ENCODE peak calls at places on chromosomes 16 and 17, in four cellular contexts. One of them, this sample, is unnamed.

GRCh38 chr17:7842950-7843535 is 9.0 kb downstream of the KDM6B start:
- DNase-seq in psoas muscle: peak
- DNase-seq in SK-N-SH: no peak
- DNase-seq in heart left ventricle: peak
- DNase-seq in this sample: peak

GRCh38 chr16:86511317-86512161 is 1.2 kb downstream of the FOXF1 start:
- DNase-seq in psoas muscle: peak
- DNase-seq in SK-N-SH: no peak
- DNase-seq in heart left ventricle: no peak
- DNase-seq in this sample: no peak

GRCh38 chr16:67029249-67030096 is 524 bp downstream of the CBFB start:
- DNase-seq in psoas muscle: peak
- DNase-seq in SK-N-SH: peak
- DNase-seq in heart left ventricle: peak
- DNase-seq in this sample: peak

GRCh38 chr17:38444151-38444550 is 15.9 kb downstream of the ARHGAP23 start:
- DNase-seq in psoas muscle: peak
- DNase-seq in SK-N-SH: peak
- DNase-seq in heart left ventricle: peak
- DNase-seq in this sample: peak

GRCh38 chr16:50505714-50506542 is 42.3 kb upstream of the NKD1 start:
- DNase-seq in psoas muscle: no peak
- DNase-seq in SK-N-SH: no peak
- DNase-seq in heart left ventricle: no peak
- DNase-seq in this sample: no peak

GRCh38 chr16:4053663-4054479 is 62.4 kb downstream of the ADCY9 start:
- DNase-seq in psoas muscle: no peak
- DNase-seq in SK-N-SH: no peak
- DNase-seq in heart left ventricle: no peak
- DNase-seq in this sample: no peak

GRCh38 chr16:72847187-72848044 is 200.5 kb downstream of the ZFHX3 start:
- DNase-seq in psoas muscle: no peak
- DNase-seq in SK-N-SH: peak
- DNase-seq in heart left ventricle: peak
- DNase-seq in this sample: no peak

GRCh38 chr17:39757931-39758873 is 20.5 kb downstream of the GRB7 start:
- DNase-seq in psoas muscle: no peak
- DNase-seq in SK-N-SH: no peak
- DNase-seq in heart left ventricle: no peak
- DNase-seq in this sample: no peak

GRCh38 chr16:27242868-27243590 is 25.5 kb downstream of the NSMCE1 start:
- DNase-seq in psoas muscle: peak
- DNase-seq in SK-N-SH: no peak
- DNase-seq in heart left ventricle: peak
- DNase-seq in this sample: no peak

GRCh38 chr17:64357191-64357981 is 33.3 kb downstream of the PECAM1 start:
- DNase-seq in psoas muscle: peak
- DNase-seq in SK-N-SH: no peak
- DNase-seq in heart left ventricle: peak
- DNase-seq in this sample: peak

GRCh38 chr17:71084219-71084618 is 914.9 kb downstream of the KCNJ2 start:
- DNase-seq in psoas muscle: no peak
- DNase-seq in SK-N-SH: peak
- DNase-seq in heart left ventricle: no peak
- DNase-seq in this sample: no peak

GRCh38 chr16:81486555-81487061 is 42.0 kb downstream of the CMIP start:
- DNase-seq in psoas muscle: peak
- DNase-seq in SK-N-SH: no peak
- DNase-seq in heart left ventricle: peak
- DNase-seq in this sample: no peak

GRCh38 chr16:60776311-60776710 is 1259.9 kb downstream of the CDH8 start:
- DNase-seq in psoas muscle: no peak
- DNase-seq in SK-N-SH: no peak
- DNase-seq in heart left ventricle: no peak
- DNase-seq in this sample: no peak

GRCh38 chr16:52256310-52257078 is 290.4 kb downstream of the TOX3 start:
- DNase-seq in psoas muscle: no peak
- DNase-seq in SK-N-SH: no peak
- DNase-seq in heart left ventricle: no peak
- DNase-seq in this sample: no peak

GRCh38 chr16:8928467-8928957 is 35.2 kb downstream of the USP7 start:
- DNase-seq in psoas muscle: no peak
- DNase-seq in SK-N-SH: no peak
- DNase-seq in heart left ventricle: no peak
- DNase-seq in this sample: no peak

GRCh38 chr17:64500487-64500859 is 3.6 kb upstream of the POLG2 start:
- DNase-seq in psoas muscle: no peak
- DNase-seq in SK-N-SH: no peak
- DNase-seq in heart left ventricle: no peak
- DNase-seq in this sample: no peak

GRCh38 chr16:11409398-11409797 is 64.1 kb downstream of the RMI2 start:
- DNase-seq in psoas muscle: no peak
- DNase-seq in SK-N-SH: no peak
- DNase-seq in heart left ventricle: no peak
- DNase-seq in this sample: no peak

GRCh38 chr16:84514874-84515835 is 10.7 kb upstream of the MEAK7 start:
- DNase-seq in psoas muscle: peak
- DNase-seq in SK-N-SH: no peak
- DNase-seq in heart left ventricle: no peak
- DNase-seq in this sample: no peak

GRCh38 chr17:67068999-67069398 is 24.6 kb downstream of the CACNG1 start:
- DNase-seq in psoas muscle: no peak
- DNase-seq in SK-N-SH: no peak
- DNase-seq in heart left ventricle: no peak
- DNase-seq in this sample: no peak

GRCh38 chr16:47848481-47849109 is 307.2 kb downstream of the ABCC12 start:
- DNase-seq in psoas muscle: no peak
- DNase-seq in SK-N-SH: no peak
- DNase-seq in heart left ventricle: no peak
- DNase-seq in this sample: peak

GRCh38 chr17:7443499-7444485 is 1.1 kb upstream of the CHRNB1 start:
- DNase-seq in psoas muscle: no peak
- DNase-seq in SK-N-SH: no peak
- DNase-seq in heart left ventricle: no peak
- DNase-seq in this sample: no peak

GRCh38 chr17:76382803-76383644 is 1.4 kb upstream of the SPHK1 start:
- DNase-seq in psoas muscle: no peak
- DNase-seq in SK-N-SH: peak
- DNase-seq in heart left ventricle: no peak
- DNase-seq in this sample: no peak

GRCh38 chr16:4675864-4676786 is 17.2 kb upstream of the NUDT16L1 start:
- DNase-seq in psoas muscle: no peak
- DNase-seq in SK-N-SH: no peak
- DNase-seq in heart left ventricle: peak
- DNase-seq in this sample: no peak

GRCh38 chr17:47946929-47947397 is 5.6 kb downstream of the PNPO start:
- DNase-seq in psoas muscle: peak
- DNase-seq in SK-N-SH: peak
- DNase-seq in heart left ventricle: peak
- DNase-seq in this sample: peak

GRCh38 chr16:71526111-71526998 is at the start of gene CHST4:
- DNase-seq in psoas muscle: no peak
- DNase-seq in SK-N-SH: no peak
- DNase-seq in heart left ventricle: no peak
- DNase-seq in this sample: no peak

GRCh38 chr16:69930117-69930776 is 20.9 kb upstream of the CLEC18A start:
- DNase-seq in psoas muscle: peak
- DNase-seq in SK-N-SH: peak
- DNase-seq in heart left ventricle: peak
- DNase-seq in this sample: no peak

GRCh38 chr16:86877108-86877507 is 298.8 kb downstream of the FOXL1 start:
- DNase-seq in psoas muscle: no peak
- DNase-seq in SK-N-SH: no peak
- DNase-seq in heart left ventricle: no peak
- DNase-seq in this sample: no peak

GRCh38 chr16:87761020-87761506 is 4.7 kb downstream of the KLHDC4 start:
- DNase-seq in psoas muscle: no peak
- DNase-seq in SK-N-SH: no peak
- DNase-seq in heart left ventricle: no peak
- DNase-seq in this sample: no peak

GRCh38 chr17:8430966-8431365 is 4.7 kb upstream of the NDEL1 start:
- DNase-seq in psoas muscle: peak
- DNase-seq in SK-N-SH: no peak
- DNase-seq in heart left ventricle: peak
- DNase-seq in this sample: no peak

GRCh38 chr16:81688182-81688581 is 90.9 kb upstream of the PLCG2 start:
- DNase-seq in psoas muscle: no peak
- DNase-seq in SK-N-SH: no peak
- DNase-seq in heart left ventricle: no peak
- DNase-seq in this sample: no peak

GRCh38 chr17:2077040-2077439 is 22.1 kb downstream of the HIC1 start:
- DNase-seq in psoas muscle: no peak
- DNase-seq in SK-N-SH: no peak
- DNase-seq in heart left ventricle: no peak
- DNase-seq in this sample: no peak

GRCh38 chr17:2075336-2076056 is 20.6 kb downstream of the HIC1 start:
- DNase-seq in psoas muscle: peak
- DNase-seq in SK-N-SH: peak
- DNase-seq in heart left ventricle: no peak
- DNase-seq in this sample: no peak

GRCh38 chr17:2076461-2076984 is 21.6 kb downstream of the HIC1 start:
- DNase-seq in psoas muscle: no peak
- DNase-seq in SK-N-SH: peak
- DNase-seq in heart left ventricle: no peak
- DNase-seq in this sample: no peak

GRCh38 chr17:2071421-2072281 is 16.7 kb downstream of the HIC1 start:
- DNase-seq in psoas muscle: peak
- DNase-seq in SK-N-SH: no peak
- DNase-seq in heart left ventricle: no peak
- DNase-seq in this sample: no peak

DNA sequence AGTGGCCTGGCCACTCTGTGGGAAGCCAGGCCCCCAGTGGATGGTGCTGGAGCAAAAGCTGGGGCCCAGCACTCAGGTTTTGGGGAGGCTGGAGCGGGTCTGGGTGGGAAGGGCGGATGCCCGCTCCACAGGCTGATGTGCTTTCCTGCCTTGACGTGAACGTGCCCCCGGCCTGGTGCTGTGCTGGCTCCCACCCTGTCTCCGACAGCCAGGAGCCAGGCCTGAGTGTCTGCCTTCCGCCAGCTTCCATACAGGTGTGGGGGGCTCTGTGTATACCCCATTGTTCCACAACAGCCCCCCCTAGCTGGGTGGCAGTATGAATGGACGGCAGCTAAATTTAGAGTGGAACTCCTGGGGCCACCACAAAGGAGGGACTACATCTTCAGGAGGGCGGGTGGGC is 20.0 kb downstream of the HIC1 start:
- DNase-seq in psoas muscle: no peak
- DNase-seq in SK-N-SH: no peak
- DNase-seq in heart left ventricle: no peak
- DNase-seq in this sample: no peak
- H3K27ac ChIP-seq in psoas muscle: peak
- H3K27ac ChIP-seq in SK-N-SH: peak
- H3K27ac ChIP-seq in heart left ventricle: peak
- H3K27ac ChIP-seq in this sample: no peak

DNA sequence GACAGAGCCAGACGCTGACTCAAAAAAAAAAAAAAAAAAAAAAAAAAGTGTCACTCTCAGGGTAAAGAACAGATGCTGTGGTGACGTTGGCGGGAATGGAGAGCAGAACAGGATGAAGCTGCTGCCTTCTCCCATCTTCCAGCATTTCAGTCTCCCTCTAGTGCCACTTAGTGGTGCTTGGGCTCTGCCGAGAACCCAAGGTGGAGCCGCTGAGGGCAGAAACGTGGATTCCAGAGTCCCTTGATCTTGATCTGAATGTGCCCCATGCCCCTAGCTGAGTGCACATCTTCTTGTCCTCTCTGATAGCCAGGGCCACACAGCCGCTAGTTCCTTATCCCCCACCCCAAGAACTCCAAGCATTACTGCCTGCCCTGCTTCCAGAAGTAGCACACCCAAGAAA is 43.2 kb upstream of the FA2H start:
- DNase-seq in psoas muscle: no peak
- DNase-seq in SK-N-SH: no peak
- DNase-seq in heart left ventricle: no peak
- DNase-seq in this sample: no peak
- TF ChIP-seq CTCF in psoas muscle: no peak
- TF ChIP-seq CTCF in SK-N-SH: no peak
- TF ChIP-seq CTCF in heart left ventricle: no peak
- TF ChIP-seq CTCF in this sample: no peak

DNA sequence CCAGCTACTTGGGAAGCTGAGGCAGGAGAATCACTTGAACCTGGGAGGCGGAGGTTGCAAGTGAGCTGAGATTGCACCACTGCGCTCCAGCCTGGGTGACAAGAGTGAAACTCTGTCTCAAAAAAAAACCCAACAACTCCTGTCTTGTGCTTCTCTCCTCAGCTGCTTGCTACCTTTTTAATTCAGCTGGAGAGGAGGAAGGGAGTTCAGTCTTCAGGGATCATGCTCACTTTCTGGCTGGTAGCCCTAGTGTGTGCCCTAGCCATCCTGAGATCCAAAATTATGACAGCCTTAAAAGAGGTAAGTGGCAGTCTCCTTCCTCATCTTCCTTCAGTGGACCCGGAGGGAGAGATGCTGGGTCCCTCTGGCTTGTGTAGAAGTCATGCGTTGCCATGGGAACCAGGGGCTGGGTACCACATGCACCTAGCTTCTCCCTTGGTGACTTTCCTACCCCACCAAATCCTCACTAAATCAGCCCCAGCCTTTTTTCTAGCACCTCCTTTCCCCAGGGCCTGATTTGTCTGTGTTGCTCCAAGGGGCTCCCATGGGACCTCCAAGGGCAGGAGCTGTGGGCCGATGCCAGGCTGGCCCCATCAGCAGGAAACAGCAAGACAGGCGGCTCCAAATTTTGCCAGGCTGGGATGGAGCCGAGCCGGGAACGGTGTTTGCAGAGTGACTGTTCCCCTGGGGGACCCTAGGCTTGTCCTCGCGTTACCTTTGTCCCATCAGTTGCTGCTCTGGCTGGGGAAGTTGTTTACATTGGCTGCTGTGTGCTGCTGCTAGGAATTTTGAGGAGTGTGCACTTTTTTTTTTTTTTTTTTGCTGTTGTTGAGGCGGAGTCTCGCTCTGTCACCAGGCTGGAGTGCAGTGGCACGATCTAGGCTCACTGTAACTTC is 65.2 kb downstream of the ABCC1 start:
- DNase-seq in psoas muscle: peak
- DNase-seq in SK-N-SH: no peak
- DNase-seq in heart left ventricle: peak
- DNase-seq in this sample: no peak
- H3K27ac ChIP-seq in psoas muscle: peak
- H3K27ac ChIP-seq in SK-N-SH: no peak
- H3K27ac ChIP-seq in heart left ventricle: no peak
- H3K27ac ChIP-seq in this sample: no peak

GRCh38 chr17:82078433-82078832 is 12.8 kb upstream of the DUS1L start:
- DNase-seq in psoas muscle: no peak
- DNase-seq in SK-N-SH: no peak
- DNase-seq in heart left ventricle: no peak
- DNase-seq in this sample: no peak

GRCh38 chr17:82076785-82077591 is 11.4 kb upstream of the DUS1L start:
- DNase-seq in psoas muscle: peak
- DNase-seq in SK-N-SH: no peak
- DNase-seq in heart left ventricle: no peak
- DNase-seq in this sample: no peak

GRCh38 chr17:82076018-82076784 is 10.6 kb upstream of the DUS1L start:
- DNase-seq in psoas muscle: peak
- DNase-seq in SK-N-SH: no peak
- DNase-seq in heart left ventricle: no peak
- DNase-seq in this sample: no peak

GRCh38 chr17:82079001-82079677 is 13.5 kb upstream of the DUS1L start:
- DNase-seq in psoas muscle: peak
- DNase-seq in SK-N-SH: no peak
- DNase-seq in heart left ventricle: no peak
- DNase-seq in this sample: no peak

GRCh38 chr17:82077617-82078358 is 12.2 kb upstream of the DUS1L start:
- DNase-seq in psoas muscle: peak
- DNase-seq in SK-N-SH: no peak
- DNase-seq in heart left ventricle: no peak
- DNase-seq in this sample: no peak
- TF ChIP-seq CTCF in psoas muscle: no peak
- TF ChIP-seq CTCF in SK-N-SH: no peak
- TF ChIP-seq CTCF in heart left ventricle: no peak
- TF ChIP-seq CTCF in this sample: peak